ENCODE peak calls at places on chromosomes 6 and 20, in eight cellular contexts. A is spleen, X is sigmoid colon, Z is GM23338, E is K562, I is neuronal stem cell, B is caudate nucleus, P is uterus. Y is an unnamed sample.

GRCh38 chr20:46625875-46626373 is 25.3 kb downstream of the SLC13A3 start:
- DNase-seq in A (no peak), X (no peak), Z (no peak), E (no peak), I (no peak), B (no peak), P (no peak), Y (no peak)

GRCh38 chr6:28920281-28920680 is 3.5 kb downstream of the TRIM27 start:
- DNase-seq in A (no peak), X (no peak), Z (no peak), E (no peak), I (no peak), B (no peak), P (no peak), Y (no peak)

GRCh38 chr6:170295519-170296422 is 4.9 kb upstream of the DLL1 start:
- DNase-seq in A (peak), X (no peak), Z (peak), E (peak), I (peak), B (no peak), P (no peak), Y (peak)

GRCh38 chr6:11271228-11271627 is 38.8 kb upstream of the NEDD9 start:
- DNase-seq in A (no peak), X (peak), Z (no peak), E (no peak), I (no peak), B (no peak), P (no peak), Y (no peak)

GRCh38 chr6:2749972-2750600 is 636 bp downstream of the MYLK4 start:
- DNase-seq in A (peak), X (no peak), Z (peak), E (peak), I (peak), B (no peak), P (peak), Y (peak)

GRCh38 chr6:80143312-80143960 is 37.0 kb downstream of the BCKDHB start:
- DNase-seq in A (no peak), X (peak), Z (no peak), E (no peak), I (no peak), B (peak), P (peak), Y (peak)

GRCh38 chr6:79604583-79605037 is 26.5 kb upstream of the SH3BGRL2 start:
- DNase-seq in A (no peak), X (no peak), Z (no peak), E (peak), I (no peak), B (no peak), P (no peak), Y (no peak)

GRCh38 chr20:18394363-18394762 is 72.5 kb downstream of the DZANK1 start:
- DNase-seq in A (no peak), X (no peak), Z (peak), E (no peak), I (no peak), B (no peak), P (no peak), Y (no peak)

GRCh38 chr20:20364747-20365558 is 3.0 kb upstream of the INSM1 start:
- DNase-seq in A (peak), X (no peak), Z (peak), E (no peak), I (no peak), B (no peak), P (no peak), Y (no peak)

GRCh38 chr6:123338394-123338793 is 298.4 kb downstream of the TRDN start:
- DNase-seq in A (no peak), X (no peak), Z (no peak), E (no peak), I (no peak), B (no peak), P (no peak), Y (no peak)

GRCh38 chr6:31876357-31876756 is 2.4 kb downstream of the SLC44A4 start:
- DNase-seq in A (no peak), X (no peak), Z (no peak), E (no peak), I (no peak), B (no peak), P (no peak), Y (no peak)

GRCh38 chr20:1824834-1825233 is 70.4 kb upstream of the SIRPA start:
- DNase-seq in A (no peak), X (no peak), Z (no peak), E (no peak), I (no peak), B (no peak), P (no peak), Y (no peak)

GRCh38 chr20:58891686-58892125 is 39.2 kb downstream of the GNAS start:
- DNase-seq in A (no peak), X (peak), Z (peak), E (peak), I (peak), B (no peak), P (peak), Y (no peak)

GRCh38 chr20:25017257-25017803 is 24.8 kb upstream of the APMAP start:
- DNase-seq in A (peak), X (peak), Z (peak), E (no peak), I (no peak), B (no peak), P (no peak), Y (no peak)

GRCh38 chr20:31666258-31667042 is 28.7 kb downstream of the COX4I2 start:
- DNase-seq in A (peak), X (peak), Z (no peak), E (peak), I (no peak), B (peak), P (no peak), Y (no peak)

GRCh38 chr20:11261533-11262000 is 587.8 kb upstream of the JAG1 start:
- DNase-seq in A (no peak), X (no peak), Z (no peak), E (no peak), I (no peak), B (no peak), P (no peak), Y (no peak)

GRCh38 chr20:64254571-64255360 is 782 bp upstream of the PCMTD2 start:
- DNase-seq in A (peak), X (no peak), Z (no peak), E (no peak), I (no peak), B (no peak), P (no peak), Y (no peak)

GRCh38 chr6:111552999-111553398 is 52.7 kb downstream of the TRAF3IP2 start:
- DNase-seq in A (no peak), X (no peak), Z (no peak), E (no peak), I (no peak), B (no peak), P (no peak), Y (no peak)
- H3K27ac ChIP-seq in A (no peak), X (peak), Z (peak), E (no peak), I (peak), B (peak), P (peak), Y (no peak)

GRCh38 chr6:158009935-158010585 is 28.4 kb downstream of the SYNJ2 start:
- DNase-seq in A (peak), X (peak), Z (no peak), E (no peak), I (no peak), B (no peak), P (no peak), Y (no peak)

GRCh38 chr6:158008894-158009891 is 27.5 kb downstream of the SYNJ2 start:
- DNase-seq in A (peak), X (peak), Z (no peak), E (no peak), I (no peak), B (peak), P (peak), Y (peak)

GRCh38 chr6:158011980-158012566 is 30.4 kb downstream of the SYNJ2 start:
- DNase-seq in A (peak), X (peak), Z (no peak), E (no peak), I (no peak), B (no peak), P (no peak), Y (no peak)

GRCh38 chr6:158011478-158011920 is 29.8 kb downstream of the SYNJ2 start:
- DNase-seq in A (peak), X (no peak), Z (no peak), E (no peak), I (no peak), B (peak), P (peak), Y (peak)

GRCh38 chr6:158010591-158011477 is 29.2 kb downstream of the SYNJ2 start:
- DNase-seq in A (peak), X (peak), Z (no peak), E (no peak), I (no peak), B (no peak), P (no peak), Y (no peak)
- H3K27ac ChIP-seq in A (no peak), X (no peak), Z (no peak), E (no peak), I (no peak), B (peak), P (no peak), Y (peak)

GRCh38 chr6:134826889-134827737 is 122.8 kb downstream of the ALDH8A1 start:
- DNase-seq in A (no peak), X (peak), Z (no peak), E (no peak), I (no peak), B (no peak), P (peak), Y (no peak)
- H3K27ac ChIP-seq in A (no peak), X (no peak), Z (no peak), E (no peak), I (no peak), B (no peak), P (peak), Y (no peak)

DNA sequence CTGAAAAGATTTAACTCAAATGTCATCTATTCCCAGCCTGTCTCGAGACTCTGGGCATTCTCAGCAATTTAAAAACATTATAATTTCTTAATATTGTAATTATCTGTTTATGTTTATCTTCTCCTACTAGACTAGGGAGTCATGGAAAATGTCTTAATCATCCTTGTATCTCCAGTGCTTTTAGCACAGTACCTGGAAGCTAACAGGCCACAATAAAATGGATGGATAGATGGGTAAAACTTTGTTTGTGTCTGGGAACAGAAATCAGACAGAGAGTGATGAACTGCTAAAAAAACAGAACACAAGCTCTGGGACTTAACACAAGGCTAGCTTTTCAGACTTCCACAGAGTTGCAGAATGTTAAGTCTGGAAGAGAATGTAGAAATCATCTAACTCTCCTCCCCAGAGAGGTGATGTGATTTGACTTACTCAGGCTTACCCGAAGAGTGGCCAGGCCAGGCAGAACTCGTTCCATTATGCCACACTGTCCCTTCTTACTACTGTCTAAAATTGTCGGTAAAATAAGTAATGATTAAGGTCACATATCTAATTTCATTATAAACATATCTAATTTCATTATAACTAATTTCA is 42.4 kb upstream of the FAM83C start:
- DNase-seq in A (no peak), X (no peak), Z (no peak), E (no peak), I (no peak), B (no peak), P (no peak), Y (no peak)
- H3K27ac ChIP-seq in A (no peak), X (peak), Z (no peak), E (no peak), I (no peak), B (no peak), P (no peak), Y (no peak)